ENCODE peak calls at places on chromosome 5, in five cellular contexts. O, P, B, M and Z are unnamed samples.

GRCh38 chr5:41748631-41749030 is 121.6 kb downstream of the OXCT1 start:
- DNase-seq in M (peak), B (no peak), O (no peak), P (no peak), Z (no peak)

GRCh38 chr5:169609716-169610115 is 26.1 kb downstream of the SPDL1 start:
- DNase-seq in B (peak), P (no peak), M (no peak), O (no peak), Z (no peak)

GRCh38 chr5:143536364-143536763 is 132.9 kb upstream of the NR3C1 start:
- DNase-seq in O (no peak), M (no peak), B (no peak), P (no peak), Z (no peak)

GRCh38 chr5:58921106-58921505 is 338.2 kb downstream of the RAB3C start:
- DNase-seq in M (no peak), O (no peak), P (no peak), B (no peak), Z (no peak)

GRCh38 chr5:16736158-16736994 is 119.6 kb upstream of the RETREG1 start:
- DNase-seq in O (peak), M (no peak), B (peak), P (no peak), Z (peak)

GRCh38 chr5:136094913-136095641 is 37.6 kb upstream of the SMAD5 start:
- DNase-seq in O (peak), B (no peak), P (no peak), M (no peak), Z (peak)

GRCh38 chr5:55232985-55233928 is at the start of gene CCNO:
- DNase-seq in P (peak), O (peak), M (peak), B (peak), Z (peak)

GRCh38 chr5:154209591-154210081 is 19.1 kb downstream of the GALNT10 start:
- DNase-seq in B (no peak), P (no peak), M (no peak), O (no peak), Z (no peak)

GRCh38 chr5:177314376-177315342 is 3.0 kb upstream of the MXD3 start:
- DNase-seq in O (no peak), B (peak), P (no peak), M (no peak), Z (no peak)

GRCh38 chr5:145718956-145719355 is 116.2 kb downstream of the PRELID2 start:
- DNase-seq in P (no peak), O (no peak), M (no peak), B (no peak), Z (no peak)

GRCh38 chr5:173882632-173883031 is 5.5 kb upstream of the CPEB4 start:
- DNase-seq in P (no peak), O (no peak), B (no peak), M (no peak), Z (no peak)

GRCh38 chr5:86909896-86910295 is 292.2 kb downstream of the COX7C start:
- DNase-seq in O (no peak), P (no peak), M (no peak), B (no peak), Z (no peak)

GRCh38 chr5:127705120-127705892 is 2.1 kb downstream of the CCDC192 start:
- DNase-seq in P (no peak), M (no peak), O (no peak), B (no peak), Z (no peak)

GRCh38 chr5:178788381-178789085 is 58.1 kb upstream of the ZNF354A start:
- DNase-seq in O (peak), P (no peak), B (no peak), M (no peak), Z (no peak)

GRCh38 chr5:43603535-43604363 is 769 bp downstream of the NNT start:
- DNase-seq in B (peak), O (peak), P (peak), M (peak), Z (peak)

GRCh38 chr5:178590141-178590923 is at the start of gene COL23A1:
- DNase-seq in M (peak), P (peak), O (peak), B (peak), Z (peak)

GRCh38 chr5:150434502-150434901 is 15.0 kb downstream of the RPS14 start:
- DNase-seq in O (no peak), P (no peak), M (no peak), B (no peak), Z (no peak)

GRCh38 chr5:127608077-127608660 is 40.7 kb upstream of the CTXN3 start:
- DNase-seq in M (no peak), P (no peak), O (no peak), B (no peak), Z (no peak)

GRCh38 chr5:40554794-40555193 is 124.9 kb upstream of the PTGER4 start:
- DNase-seq in P (no peak), O (no peak), M (no peak), B (no peak), Z (no peak)

GRCh38 chr5:40603378-40603777 is 76.3 kb upstream of the PTGER4 start:
- DNase-seq in P (no peak), B (no peak), M (no peak), O (no peak), Z (no peak)

GRCh38 chr5:174535691-174536090 is 188.7 kb upstream of the MSX2 start:
- DNase-seq in B (no peak), O (no peak), M (no peak), P (no peak), Z (peak)

GRCh38 chr5:2029206-2029605 is 146.5 kb upstream of the IRX4 start:
- DNase-seq in M (no peak), P (no peak), B (no peak), O (no peak), Z (no peak)

GRCh38 chr5:59221769-59222168 is 638.9 kb downstream of the RAB3C start:
- DNase-seq in B (no peak), P (no peak), M (no peak), O (no peak), Z (no peak)

DNA sequence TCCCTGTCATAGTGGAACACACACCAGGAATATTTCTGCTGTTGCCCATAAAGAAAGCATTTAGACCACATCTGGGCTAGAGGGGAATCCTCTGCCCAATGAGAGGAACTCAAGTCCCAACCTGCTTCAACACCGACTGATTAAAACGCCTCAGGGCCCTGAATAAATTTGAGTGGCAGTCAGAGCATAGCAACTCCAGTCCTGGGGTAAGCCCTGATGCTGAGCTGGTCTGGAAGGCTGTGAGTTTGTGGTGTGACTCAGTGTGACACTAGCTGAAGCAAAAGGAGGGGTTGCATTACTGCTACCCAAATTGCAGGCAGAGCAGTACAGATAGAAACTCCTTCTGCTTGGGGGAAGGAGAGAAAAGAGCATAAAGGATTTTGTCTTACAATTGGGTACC is 148.3 kb downstream of the PRDM9 start:
- DNase-seq in M (no peak), B (no peak), O (no peak), P (no peak), Z (no peak)
- TF ChIP-seq CTCF in M (no peak), B (no peak), O (no peak), P (no peak), Z (no peak)

GRCh38 chr5:141360685-141361084 is 891 bp downstream of the PCDHGB2 start:
- DNase-seq in O (no peak), B (no peak), M (no peak), P (no peak), Z (no peak)

GRCh38 chr5:141362719-141363118 is 1.2 kb upstream of the PCDHGA5 start:
- DNase-seq in P (no peak), O (no peak), B (no peak), M (no peak), Z (no peak)

GRCh38 chr5:141356133-141356532 is 1.3 kb downstream of the PCDHGA4 start:
- DNase-seq in M (no peak), O (no peak), B (no peak), P (no peak), Z (no peak)

GRCh38 chr5:141356950-141357349 is 2.1 kb downstream of the PCDHGA4 start:
- DNase-seq in B (no peak), O (no peak), P (no peak), M (no peak), Z (no peak)

DNA sequence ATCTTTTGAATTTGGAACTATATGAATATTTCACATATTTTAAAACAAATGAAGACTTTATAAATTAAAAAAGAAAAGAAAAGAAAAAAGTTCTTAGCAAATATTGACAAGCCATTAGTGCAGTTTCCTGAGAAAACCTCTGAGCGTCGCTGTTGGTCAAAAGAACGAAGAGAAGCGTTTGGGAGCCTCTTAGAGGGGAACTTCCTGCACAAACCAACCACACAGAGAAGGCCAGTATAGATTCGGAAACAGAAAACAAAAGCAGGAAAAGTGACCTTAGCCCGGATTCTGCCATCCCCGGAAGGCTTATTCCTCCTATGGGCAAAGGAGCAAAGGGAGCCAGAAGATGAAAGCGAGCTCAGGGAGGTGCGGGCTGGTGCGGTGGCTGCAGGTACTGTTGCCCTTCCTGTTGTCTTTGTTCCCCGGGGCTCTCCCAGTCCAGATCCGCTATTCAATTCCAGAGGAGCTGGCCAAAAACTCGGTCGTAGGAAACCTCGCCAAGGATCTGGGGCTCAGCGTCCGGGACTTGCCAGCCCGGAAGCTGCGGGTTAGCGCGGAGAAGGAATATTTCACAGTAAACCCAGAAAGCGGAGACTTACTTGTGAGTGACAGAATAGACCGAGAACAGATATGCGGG is at the start of gene PCDHGB2:
- DNase-seq in O (peak), B (no peak), M (peak), P (no peak), Z (peak)
- TF ChIP-seq CTCF in O (peak), B (no peak), M (peak), P (peak), Z (peak)

DNA sequence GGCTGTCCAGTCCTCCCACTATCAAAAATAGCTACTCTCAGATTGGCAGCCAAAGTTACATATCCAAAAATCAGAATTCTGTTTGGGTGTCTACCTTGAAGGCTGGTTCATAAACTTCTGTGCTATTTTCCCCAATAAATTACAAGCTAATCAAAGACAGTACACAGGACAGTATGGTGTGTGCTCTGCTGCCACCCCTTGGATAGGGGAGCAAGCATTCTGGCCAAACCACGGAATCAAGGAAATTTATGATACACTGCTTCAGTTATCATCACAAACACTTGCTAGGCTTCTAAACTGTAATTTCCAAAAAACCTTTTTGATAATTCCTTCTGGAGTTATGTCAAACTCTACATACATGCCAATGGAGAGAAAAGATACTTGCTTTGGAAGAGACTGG is 15.9 kb downstream of the ETF1 start:
- DNase-seq in P (no peak), O (no peak), M (no peak), B (no peak), Z (no peak)
- TF ChIP-seq CTCF in P (no peak), O (no peak), M (no peak), B (no peak), Z (no peak)

DNA sequence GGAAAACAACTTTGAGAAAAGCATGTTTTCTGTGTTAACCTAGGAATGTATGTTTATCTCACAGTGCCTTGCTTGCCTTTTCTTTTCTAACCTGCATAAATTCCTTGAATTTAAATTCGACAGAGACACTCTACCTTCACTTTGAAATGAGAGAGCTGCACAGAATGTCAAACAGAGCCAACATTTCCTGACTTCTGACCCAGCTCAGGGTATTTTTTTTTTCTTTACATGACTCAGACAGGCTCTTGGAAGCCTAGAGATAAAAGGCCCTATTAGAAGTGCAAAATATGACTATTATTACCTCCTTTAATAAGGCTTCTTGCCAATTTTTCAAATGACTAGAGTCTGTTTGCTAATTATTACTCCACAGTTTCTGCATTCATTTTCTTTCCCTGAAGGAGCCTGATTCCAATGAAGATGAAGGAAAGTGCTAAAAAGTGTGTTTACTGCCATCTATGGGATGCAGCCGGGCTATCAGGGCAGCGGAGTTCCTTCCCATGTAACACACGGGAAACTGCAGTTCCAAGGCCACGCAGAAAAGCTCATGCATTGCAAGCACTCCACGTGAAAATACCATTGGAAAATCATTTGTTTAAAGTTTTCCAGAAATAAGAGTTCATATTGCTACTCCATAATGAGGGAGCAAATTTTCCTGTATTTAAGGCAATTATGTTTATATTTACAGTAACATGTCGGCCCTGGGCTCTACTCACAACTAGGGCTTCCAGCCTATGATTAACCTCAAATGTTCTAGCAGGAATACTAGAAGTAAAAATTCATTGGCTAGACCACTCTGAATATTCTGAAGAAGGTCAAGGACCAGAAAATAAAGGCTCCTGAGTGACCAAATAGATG is 485.6 kb downstream of the ZSWIM6 start:
- DNase-seq in P (no peak), B (no peak), M (no peak), O (peak), Z (peak)
- TF ChIP-seq CTCF in P (peak), B (peak), M (peak), O (peak), Z (peak)

GRCh38 chr5:66498791-66499207 is 97.4 kb upstream of the MAST4 start:
- DNase-seq in O (no peak), P (no peak), M (no peak), B (no peak), Z (peak)

GRCh38 chr5:66494437-66494836 is 101.8 kb upstream of the MAST4 start:
- DNase-seq in M (no peak), O (peak), P (no peak), B (no peak), Z (peak)
- TF ChIP-seq CTCF in M (peak), O (peak), P (no peak), B (no peak), Z (peak)

GRCh38 chr5:18102733-18103132 is 468.5 kb downstream of the TAF11L14 start:
- DNase-seq in B (no peak), P (no peak), M (no peak), O (no peak), Z (no peak)

GRCh38 chr5:18105449-18105848 is 471.2 kb downstream of the TAF11L14 start:
- DNase-seq in O (no peak), P (no peak), M (no peak), B (no peak), Z (no peak)

DNA sequence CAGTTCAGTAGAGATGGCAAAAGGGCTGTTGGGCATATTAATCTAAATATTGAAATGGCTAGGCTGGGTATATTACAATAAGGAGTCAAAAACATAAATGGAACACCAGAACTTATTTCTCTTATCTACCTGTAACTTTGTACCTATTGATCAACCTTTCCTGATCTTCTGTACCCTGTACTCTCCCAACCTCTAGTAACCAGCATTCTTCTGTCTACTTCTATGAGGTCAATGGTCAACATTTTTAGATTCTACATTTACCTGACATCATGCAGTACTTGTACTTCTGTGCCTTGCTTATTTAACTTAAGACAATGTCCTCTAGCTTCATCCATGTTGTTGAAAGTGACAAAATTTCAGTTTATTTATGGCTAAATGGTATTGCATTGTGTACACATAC is 467.3 kb downstream of the TAF11L14 start:
- DNase-seq in O (no peak), M (no peak), P (no peak), B (no peak), Z (no peak)
- TF ChIP-seq CTCF in O (no peak), M (no peak), P (no peak), B (no peak), Z (no peak)